ENCODE peak calls at places on chromosome 10, in six cellular contexts. One of them, this sample, is unnamed.

GRCh38 chr10:26524161-26524831 is 86.2 kb downstream of the APBB1IP start:
- DNase-seq in fibroblast of villous mesenchyme: no peak
- DNase-seq in stimulated activated naive CD8-positive, alpha-beta T cell treated with anti-CD3 and anti-CD28 coated beads, Interleukin-15, Interleukin-2, amounts not matched to agents 100 U/mL and 50 U/mL, for 24 hours: no peak
- DNase-seq in cardiac fibroblast: no peak
- DNase-seq in NCI-H1048: no peak
- DNase-seq in T-helper 17 cell: no peak
- DNase-seq in this sample: peak

GRCh38 chr10:89332092-89332633 is 4.4 kb downstream of the IFIT3 start:
- DNase-seq in T-helper 17 cell: no peak
- DNase-seq in stimulated activated naive CD8-positive, alpha-beta T cell treated with anti-CD3 and anti-CD28 coated beads, Interleukin-15, Interleukin-2, amounts not matched to agents 100 U/mL and 50 U/mL, for 24 hours: peak
- DNase-seq in cardiac fibroblast: peak
- DNase-seq in NCI-H1048: no peak
- DNase-seq in fibroblast of villous mesenchyme: peak
- DNase-seq in this sample: peak

GRCh38 chr10:26857991-26858706 is 2.6 kb downstream of the ABI1 start:
- DNase-seq in NCI-H1048: no peak
- DNase-seq in cardiac fibroblast: peak
- DNase-seq in T-helper 17 cell: no peak
- DNase-seq in stimulated activated naive CD8-positive, alpha-beta T cell treated with anti-CD3 and anti-CD28 coated beads, Interleukin-15, Interleukin-2, amounts not matched to agents 100 U/mL and 50 U/mL, for 24 hours: no peak
- DNase-seq in fibroblast of villous mesenchyme: no peak
- DNase-seq in this sample: peak

GRCh38 chr10:73262105-73262730 is 9.8 kb upstream of the MRPS16 start:
- DNase-seq in stimulated activated naive CD8-positive, alpha-beta T cell treated with anti-CD3 and anti-CD28 coated beads, Interleukin-15, Interleukin-2, amounts not matched to agents 100 U/mL and 50 U/mL, for 24 hours: no peak
- DNase-seq in cardiac fibroblast: peak
- DNase-seq in fibroblast of villous mesenchyme: peak
- DNase-seq in T-helper 17 cell: no peak
- DNase-seq in NCI-H1048: no peak
- DNase-seq in this sample: no peak

GRCh38 chr10:103695584-103696005 is 159.8 kb downstream of the SH3PXD2A start:
- DNase-seq in cardiac fibroblast: peak
- DNase-seq in NCI-H1048: no peak
- DNase-seq in T-helper 17 cell: no peak
- DNase-seq in stimulated activated naive CD8-positive, alpha-beta T cell treated with anti-CD3 and anti-CD28 coated beads, Interleukin-15, Interleukin-2, amounts not matched to agents 100 U/mL and 50 U/mL, for 24 hours: no peak
- DNase-seq in fibroblast of villous mesenchyme: peak
- DNase-seq in this sample: no peak

GRCh38 chr10:124558339-124558685 is 96.7 kb downstream of the LHPP start:
- DNase-seq in T-helper 17 cell: no peak
- DNase-seq in NCI-H1048: no peak
- DNase-seq in stimulated activated naive CD8-positive, alpha-beta T cell treated with anti-CD3 and anti-CD28 coated beads, Interleukin-15, Interleukin-2, amounts not matched to agents 100 U/mL and 50 U/mL, for 24 hours: no peak
- DNase-seq in fibroblast of villous mesenchyme: no peak
- DNase-seq in cardiac fibroblast: no peak
- DNase-seq in this sample: no peak

GRCh38 chr10:102641398-102641797 is 2.9 kb upstream of the TRIM8 start:
- DNase-seq in T-helper 17 cell: no peak
- DNase-seq in NCI-H1048: no peak
- DNase-seq in fibroblast of villous mesenchyme: no peak
- DNase-seq in cardiac fibroblast: no peak
- DNase-seq in stimulated activated naive CD8-positive, alpha-beta T cell treated with anti-CD3 and anti-CD28 coated beads, Interleukin-15, Interleukin-2, amounts not matched to agents 100 U/mL and 50 U/mL, for 24 hours: no peak
- DNase-seq in this sample: no peak

GRCh38 chr10:33774857-33775256 is 440.4 kb upstream of the NRP1 start:
- DNase-seq in stimulated activated naive CD8-positive, alpha-beta T cell treated with anti-CD3 and anti-CD28 coated beads, Interleukin-15, Interleukin-2, amounts not matched to agents 100 U/mL and 50 U/mL, for 24 hours: no peak
- DNase-seq in T-helper 17 cell: no peak
- DNase-seq in NCI-H1048: no peak
- DNase-seq in fibroblast of villous mesenchyme: no peak
- DNase-seq in cardiac fibroblast: no peak
- DNase-seq in this sample: no peak

GRCh38 chr10:28263136-28263857 is 39.6 kb downstream of the MPP7 start:
- DNase-seq in stimulated activated naive CD8-positive, alpha-beta T cell treated with anti-CD3 and anti-CD28 coated beads, Interleukin-15, Interleukin-2, amounts not matched to agents 100 U/mL and 50 U/mL, for 24 hours: no peak
- DNase-seq in fibroblast of villous mesenchyme: no peak
- DNase-seq in NCI-H1048: no peak
- DNase-seq in cardiac fibroblast: no peak
- DNase-seq in T-helper 17 cell: no peak
- DNase-seq in this sample: peak

GRCh38 chr10:29039659-29040309 is 249.1 kb upstream of the LYZL1 start:
- DNase-seq in T-helper 17 cell: no peak
- DNase-seq in stimulated activated naive CD8-positive, alpha-beta T cell treated with anti-CD3 and anti-CD28 coated beads, Interleukin-15, Interleukin-2, amounts not matched to agents 100 U/mL and 50 U/mL, for 24 hours: no peak
- DNase-seq in cardiac fibroblast: peak
- DNase-seq in fibroblast of villous mesenchyme: peak
- DNase-seq in NCI-H1048: no peak
- DNase-seq in this sample: no peak

GRCh38 chr10:78319371-78319770 is 285.7 kb downstream of the RPS24 start:
- DNase-seq in cardiac fibroblast: no peak
- DNase-seq in T-helper 17 cell: no peak
- DNase-seq in fibroblast of villous mesenchyme: peak
- DNase-seq in stimulated activated naive CD8-positive, alpha-beta T cell treated with anti-CD3 and anti-CD28 coated beads, Interleukin-15, Interleukin-2, amounts not matched to agents 100 U/mL and 50 U/mL, for 24 hours: no peak
- DNase-seq in NCI-H1048: no peak
- DNase-seq in this sample: no peak

GRCh38 chr10:30062090-30062489 is 2.7 kb upstream of the JCAD start:
- DNase-seq in fibroblast of villous mesenchyme: peak
- DNase-seq in NCI-H1048: no peak
- DNase-seq in T-helper 17 cell: no peak
- DNase-seq in cardiac fibroblast: peak
- DNase-seq in stimulated activated naive CD8-positive, alpha-beta T cell treated with anti-CD3 and anti-CD28 coated beads, Interleukin-15, Interleukin-2, amounts not matched to agents 100 U/mL and 50 U/mL, for 24 hours: no peak
- DNase-seq in this sample: no peak

GRCh38 chr10:113616244-113617074 is 47.4 kb downstream of the NRAP start:
- DNase-seq in fibroblast of villous mesenchyme: peak
- DNase-seq in NCI-H1048: no peak
- DNase-seq in T-helper 17 cell: no peak
- DNase-seq in cardiac fibroblast: peak
- DNase-seq in stimulated activated naive CD8-positive, alpha-beta T cell treated with anti-CD3 and anti-CD28 coated beads, Interleukin-15, Interleukin-2, amounts not matched to agents 100 U/mL and 50 U/mL, for 24 hours: no peak
- DNase-seq in this sample: no peak

GRCh38 chr10:69828115-69828870 is 26.6 kb downstream of the COL13A1 start:
- DNase-seq in fibroblast of villous mesenchyme: no peak
- DNase-seq in T-helper 17 cell: no peak
- DNase-seq in NCI-H1048: no peak
- DNase-seq in stimulated activated naive CD8-positive, alpha-beta T cell treated with anti-CD3 and anti-CD28 coated beads, Interleukin-15, Interleukin-2, amounts not matched to agents 100 U/mL and 50 U/mL, for 24 hours: no peak
- DNase-seq in cardiac fibroblast: no peak
- DNase-seq in this sample: no peak

GRCh38 chr10:112461029-112461887 is 14.2 kb downstream of the VTI1A start:
- DNase-seq in NCI-H1048: no peak
- DNase-seq in cardiac fibroblast: peak
- DNase-seq in T-helper 17 cell: no peak
- DNase-seq in fibroblast of villous mesenchyme: peak
- DNase-seq in stimulated activated naive CD8-positive, alpha-beta T cell treated with anti-CD3 and anti-CD28 coated beads, Interleukin-15, Interleukin-2, amounts not matched to agents 100 U/mL and 50 U/mL, for 24 hours: peak
- DNase-seq in this sample: peak